ENCODE peak calls at places on chromosomes 7 and 10, in five cellular contexts. X, U, V, Q and G are unnamed samples. For H3K36me3, the result is how much of the 10 kb centered on the place peaks cover.

GRCh38 chr7:42677751-42678231 is 234.1 kb downstream of the C7orf25 start:
- DNase-seq in X (peak), U (peak), V (no peak), Q (no peak), G (no peak)

GRCh38 chr10:124688889-124689670 is 55.1 kb downstream of the FAM53B start:
- DNase-seq in X (peak), U (no peak), V (no peak), Q (no peak), G (no peak)

GRCh38 chr10:80132299-80133139 is at the start of gene PLAC9:
- DNase-seq in X (no peak), U (peak), V (peak), Q (no peak), G (peak)

GRCh38 chr7:112550468-112551060 is 69.8 kb downstream of the LSMEM1 start:
- DNase-seq in X (peak), U (peak), V (peak), Q (peak), G (no peak)

GRCh38 chr7:129203050-129203741 is 14.8 kb downstream of the SMO start:
- DNase-seq in X (no peak), U (no peak), V (no peak), Q (no peak), G (no peak)

GRCh38 chr7:20798081-20798693 is 11.5 kb upstream of the SP8 start:
- DNase-seq in X (peak), U (no peak), V (peak), Q (no peak), G (no peak)

GRCh38 chr7:157612664-157613561 is 276.1 kb downstream of the DNAJB6 start:
- DNase-seq in X (no peak), U (peak), V (peak), Q (no peak), G (no peak)

GRCh38 chr7:39413866-39414668 is 152.1 kb upstream of the YAE1 start:
- DNase-seq in X (peak), U (peak), V (peak), Q (peak), G (peak)

GRCh38 chr10:546451-546850 is 143.0 kb downstream of the DIP2C start:
- DNase-seq in X (no peak), U (no peak), V (no peak), Q (no peak), G (no peak)
- TF ChIP-seq CTCF in X (no peak), U (no peak), V (no peak), Q (no peak), G (no peak)

DNA sequence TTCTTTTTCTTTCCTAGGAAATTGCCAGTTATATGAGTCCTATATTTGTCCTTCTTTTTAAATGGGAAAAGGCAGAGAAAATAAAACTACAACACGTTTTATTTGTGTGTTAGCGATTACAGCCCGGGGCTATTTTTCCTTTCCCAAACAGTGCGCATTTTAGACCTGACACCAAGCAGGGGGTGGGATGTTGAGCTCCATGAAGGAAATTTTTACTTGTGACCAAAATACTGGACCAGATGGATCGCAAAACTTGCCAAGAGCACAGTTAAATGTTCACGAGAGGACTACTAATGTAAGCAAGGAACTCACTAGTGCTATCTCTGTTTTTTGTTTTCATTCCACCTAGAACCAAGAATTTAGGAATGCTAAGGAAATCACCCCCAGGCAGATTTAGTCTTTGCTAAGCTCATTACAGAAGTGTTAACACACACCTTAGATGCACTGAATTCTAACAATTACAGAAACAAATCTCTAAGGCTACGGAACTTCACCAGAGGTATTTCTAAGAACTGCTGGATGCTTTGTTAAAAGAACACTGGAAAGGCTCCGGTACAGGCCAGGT is 114.8 kb downstream of the JAZF1 start:
- DNase-seq in X (no peak), U (no peak), V (peak), Q (no peak), G (no peak)
- H3K27ac ChIP-seq in X (no peak), U (no peak), V (peak), Q (no peak), G (no peak)

GRCh38 chr10:995559-995926 is 7.3 kb downstream of the GTPBP4 start:
- DNase-seq in X (no peak), U (no peak), V (no peak), Q (no peak), G (no peak)
- H3K36me3 ChIP-seq in X (half or more), U (under half), V (half or more), Q (half or more), G (half or more)

DNA sequence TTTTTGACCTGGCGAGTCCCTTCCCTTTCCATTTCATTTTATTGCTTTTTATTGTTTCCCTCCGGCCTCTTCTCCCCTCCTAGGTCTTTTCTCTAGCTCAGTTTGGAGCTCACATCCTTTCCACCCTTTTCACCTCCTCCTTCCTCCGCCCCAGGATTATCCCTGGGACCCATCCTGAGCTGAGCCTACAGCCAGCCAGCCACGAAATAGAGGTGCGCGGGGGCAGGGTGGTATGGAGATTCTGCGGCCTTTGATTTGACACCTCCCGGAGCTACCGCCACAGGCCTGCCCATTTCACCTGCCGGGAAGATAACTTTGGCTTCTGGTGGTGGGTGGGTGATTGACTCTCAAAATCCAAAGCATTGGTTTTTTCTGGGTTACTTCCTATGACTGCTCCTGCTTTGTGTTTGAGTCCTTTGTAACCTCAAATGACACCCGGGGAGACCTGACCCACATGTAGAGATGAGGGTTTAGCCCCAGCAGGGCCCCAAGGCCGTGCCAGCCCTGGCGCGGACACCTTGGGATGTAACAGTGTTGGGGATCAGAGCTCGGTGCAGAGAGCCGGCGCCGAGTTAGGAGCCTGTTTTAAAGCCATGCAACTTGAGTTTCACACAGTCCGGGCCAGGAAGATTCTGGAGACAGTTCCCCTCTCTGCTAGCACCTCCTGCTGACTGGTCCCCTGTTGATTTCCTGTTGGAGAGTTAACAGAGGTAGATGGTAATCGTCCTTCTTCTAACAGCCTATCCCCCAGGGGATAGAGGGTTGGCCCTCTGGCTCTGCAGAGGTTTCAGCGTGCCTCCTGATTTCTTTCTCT is 1.5 kb downstream of the DUSP5 start:
- DNase-seq in X (peak), U (peak), V (peak), Q (peak), G (no peak)
- TF ChIP-seq CTCF in X (peak), U (peak), V (peak), Q (peak), G (peak)

DNA sequence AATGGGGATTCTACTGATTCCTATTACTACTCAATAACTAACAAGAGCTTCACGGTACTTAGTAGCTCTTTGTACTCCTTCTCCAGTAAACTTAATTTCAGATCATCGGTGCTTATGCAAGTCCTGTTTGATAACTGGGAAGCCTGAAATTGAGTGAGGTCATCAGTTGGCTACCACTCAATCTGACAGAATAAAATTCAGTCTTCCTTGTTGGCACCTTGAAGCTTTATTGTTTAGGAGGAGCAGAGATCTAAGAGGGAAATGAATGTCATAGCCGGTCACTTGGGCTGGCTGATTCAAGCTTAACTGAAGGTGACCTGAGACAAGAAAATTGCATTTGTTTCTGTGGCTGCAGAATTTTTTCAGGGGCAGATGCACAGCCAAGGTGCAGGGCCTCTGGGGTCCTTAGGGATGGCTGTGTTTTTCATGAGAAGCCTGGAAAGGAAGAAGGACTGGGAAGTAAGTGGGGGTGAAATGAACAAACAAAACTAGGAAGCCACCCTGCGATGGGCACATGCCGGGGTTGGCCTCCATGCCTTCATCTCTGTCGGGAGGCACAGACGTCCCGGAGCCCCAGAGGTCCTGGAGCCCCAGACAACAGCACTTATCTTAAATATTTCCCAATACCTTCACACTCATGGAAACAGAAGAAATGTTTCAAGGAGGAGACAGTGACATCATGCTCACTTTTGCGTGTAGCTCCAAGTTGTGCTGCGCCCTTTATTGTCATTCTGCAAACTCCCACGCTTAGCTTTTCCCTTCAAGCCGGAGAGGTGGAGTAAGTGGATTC is 85.0 kb upstream of the KIF5B start:
- DNase-seq in X (no peak), U (no peak), V (no peak), Q (no peak), G (no peak)
- H3K27ac ChIP-seq in X (no peak), U (no peak), V (no peak), Q (no peak), G (peak)